ENCODE peak calls at places on chromosomes 12 and 14, in six cellular contexts. D, A, M, L, V and B are unnamed samples.
A peak's percentile ranks its signal among the peaks of the same experiment; 100 is the strongest.

GRCh38 chr14:62546862-62547474 is 498.3 kb downstream of the KCNH5 start:
- DNase-seq in V (no peak), M (no peak), L (peak; percentile 45), D (no peak), A (no peak), B (no peak)

GRCh38 chr14:104558231-104559042 is 21.1 kb upstream of the C14orf180 start:
- DNase-seq in V (no peak), L (no peak), M (no peak), A (no peak), D (no peak), B (no peak)

GRCh38 chr14:90576981-90577660 is 180.3 kb downstream of the CALM1 start:
- DNase-seq in A (no peak), L (no peak), D (peak; percentile 76), V (no peak), M (no peak), B (no peak)

GRCh38 chr12:88235183-88235833 is 93.2 kb downstream of the TMTC3 start:
- DNase-seq in D (no peak), L (no peak), M (no peak), A (no peak), V (peak; percentile 31), B (no peak)

GRCh38 chr14:24181251-24182077 is 7.2 kb downstream of the IPO4 start:
- DNase-seq in M (no peak), L (no peak), D (no peak), A (no peak), V (no peak), B (no peak)

GRCh38 chr12:122871851-122872785 is 23.8 kb downstream of the VPS37B start:
- DNase-seq in D (no peak), A (no peak), M (no peak), V (peak; percentile 52), L (peak; percentile 94), B (peak; percentile 39)

GRCh38 chr14:54805521-54806322 is 96.9 kb downstream of the GCH1 start:
- DNase-seq in L (peak; percentile 94), M (peak; percentile 62), A (peak; percentile 62), V (peak; percentile 27), D (peak; percentile 71), B (peak; percentile 61)

GRCh38 chr12:122795807-122796206 is 21.4 kb downstream of the CCDC62 start:
- DNase-seq in A (no peak), D (no peak), V (no peak), M (no peak), L (no peak), B (no peak)

GRCh38 chr12:91954326-91954725 is 191.3 kb downstream of the BTG1 start:
- DNase-seq in L (no peak), M (no peak), D (no peak), A (no peak), V (no peak), B (no peak)

GRCh38 chr12:5654019-5654418 is 222.1 kb downstream of the NTF3 start:
- DNase-seq in A (no peak), M (no peak), D (no peak), V (no peak), L (no peak), B (no peak)

GRCh38 chr12:5650804-5651461 is 219.0 kb downstream of the NTF3 start:
- DNase-seq in V (no peak), A (no peak), L (no peak), M (no peak), D (no peak), B (no peak)

GRCh38 chr12:5648692-5649338 is 216.9 kb downstream of the NTF3 start:
- DNase-seq in D (peak; percentile 7), M (peak; percentile 27), L (peak; percentile 52), V (no peak), A (no peak), B (no peak)
- TF ChIP-seq TAF1 in D (no peak), M (no peak), L (no peak), V (no peak), A (no peak), B (no peak)

GRCh38 chr12:47964102-47964723 is 817 bp downstream of the TMEM106C start:
- DNase-seq in L (no peak), D (no peak), A (no peak), V (no peak), M (no peak), B (no peak)

GRCh38 chr12:47962198-47962597 is 1.2 kb upstream of the TMEM106C start:
- DNase-seq in A (no peak), L (no peak), D (no peak), M (no peak), V (no peak), B (no peak)

GRCh38 chr12:47965581-47965980 is 2.2 kb downstream of the TMEM106C start:
- DNase-seq in D (no peak), L (no peak), M (no peak), A (no peak), V (no peak), B (no peak)

GRCh38 chr12:47967461-47968430 is 4.3 kb downstream of the TMEM106C start:
- DNase-seq in V (no peak), M (no peak), L (no peak), A (no peak), D (no peak), B (no peak)

DNA sequence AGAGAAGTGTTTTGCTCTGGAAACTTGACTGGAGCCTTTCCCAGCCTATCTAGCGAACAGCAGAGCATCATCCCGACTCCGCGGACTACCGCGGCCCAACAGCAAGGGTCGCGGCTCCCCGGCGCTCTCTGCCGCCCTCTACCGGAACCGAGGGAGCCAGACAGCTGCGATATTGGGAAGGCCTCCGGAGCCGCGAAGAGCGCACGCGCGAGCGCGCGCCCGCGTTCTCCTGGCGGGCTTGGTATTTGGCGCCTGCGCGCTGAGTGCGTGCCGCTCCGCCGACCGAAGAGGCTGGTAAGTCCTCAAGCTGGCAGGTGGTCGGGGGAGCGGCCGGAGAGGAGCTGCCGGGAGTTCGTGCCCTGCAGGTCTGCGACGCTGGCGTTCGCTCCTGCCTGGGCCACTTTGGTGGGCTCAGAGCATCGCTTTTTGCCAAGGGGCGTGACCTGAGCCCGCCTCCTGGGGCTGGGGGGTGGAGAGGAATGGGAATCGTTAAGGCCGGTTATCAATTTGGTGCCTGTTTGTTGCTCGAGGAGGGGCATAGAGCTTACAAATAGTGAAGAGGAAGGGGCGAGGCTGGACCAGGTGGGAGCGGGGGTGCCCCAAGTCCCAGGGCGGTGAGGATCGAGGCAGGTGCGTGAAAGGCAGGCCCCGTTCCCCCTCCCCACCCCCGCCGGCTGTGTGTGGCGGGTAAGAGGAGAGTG is at the start of gene TMEM106C:
- DNase-seq in M (peak; percentile 82), A (peak; percentile 98), L (peak; percentile 97), V (peak; percentile 75), D (peak; percentile 98), B (peak; percentile 98)
- TF ChIP-seq POLR2A in M (peak; percentile 38), A (peak; percentile 27), L (no peak), V (peak; percentile 82), D (no peak), B (peak; percentile 67)

GRCh38 chr12:98373019-98373554 is 142.3 kb upstream of the TMPO start:
- DNase-seq in A (no peak), V (no peak), M (peak; percentile 30), D (peak; percentile 33), L (no peak), B (no peak)
- TF ChIP-seq TAF1 in A (no peak), V (no peak), M (no peak), D (no peak), L (no peak), B (no peak)

DNA sequence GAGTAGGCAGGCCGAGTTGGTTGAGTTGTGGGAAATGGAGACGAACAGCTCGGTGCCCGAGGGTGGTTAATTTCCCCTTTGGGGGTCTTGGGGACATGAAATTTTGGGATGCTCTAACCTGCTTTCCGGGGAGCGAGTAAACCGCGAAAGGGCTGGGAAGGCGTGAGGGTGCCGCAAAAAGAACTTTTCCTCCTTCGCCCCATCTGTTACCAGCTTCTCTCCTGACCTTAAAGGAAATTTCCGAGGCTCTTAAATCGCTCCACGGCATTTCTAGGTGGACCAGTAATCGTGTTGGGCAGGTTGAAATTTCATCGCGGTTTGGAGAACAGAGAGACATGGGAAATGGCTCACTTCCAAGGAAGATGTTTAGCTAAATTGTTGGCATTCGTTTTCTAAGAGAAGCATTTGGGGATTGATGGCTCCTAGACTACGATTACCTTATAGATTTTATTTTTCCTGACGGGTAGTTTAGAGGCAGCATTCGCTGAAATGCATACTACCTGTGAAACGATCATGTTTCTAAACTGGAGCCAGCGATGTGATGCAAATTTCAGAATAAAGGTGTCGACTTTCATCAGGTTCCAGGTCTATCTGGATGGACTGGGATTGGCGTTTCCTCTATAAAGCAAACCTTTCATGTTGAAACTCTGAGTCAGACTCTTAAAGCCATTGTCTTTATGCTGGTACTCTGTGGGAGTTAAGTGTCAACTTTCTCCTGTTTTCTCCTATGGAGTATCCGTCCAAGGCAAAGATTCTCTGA is 414.5 kb downstream of the PCNX1 start:
- DNase-seq in V (no peak), D (no peak), L (no peak), A (no peak), M (peak; percentile 72), B (no peak)
- TF ChIP-seq POLR2A in V (no peak), D (no peak), L (peak; percentile 16), A (no peak), M (peak; percentile 27), B (peak; percentile 1)

DNA sequence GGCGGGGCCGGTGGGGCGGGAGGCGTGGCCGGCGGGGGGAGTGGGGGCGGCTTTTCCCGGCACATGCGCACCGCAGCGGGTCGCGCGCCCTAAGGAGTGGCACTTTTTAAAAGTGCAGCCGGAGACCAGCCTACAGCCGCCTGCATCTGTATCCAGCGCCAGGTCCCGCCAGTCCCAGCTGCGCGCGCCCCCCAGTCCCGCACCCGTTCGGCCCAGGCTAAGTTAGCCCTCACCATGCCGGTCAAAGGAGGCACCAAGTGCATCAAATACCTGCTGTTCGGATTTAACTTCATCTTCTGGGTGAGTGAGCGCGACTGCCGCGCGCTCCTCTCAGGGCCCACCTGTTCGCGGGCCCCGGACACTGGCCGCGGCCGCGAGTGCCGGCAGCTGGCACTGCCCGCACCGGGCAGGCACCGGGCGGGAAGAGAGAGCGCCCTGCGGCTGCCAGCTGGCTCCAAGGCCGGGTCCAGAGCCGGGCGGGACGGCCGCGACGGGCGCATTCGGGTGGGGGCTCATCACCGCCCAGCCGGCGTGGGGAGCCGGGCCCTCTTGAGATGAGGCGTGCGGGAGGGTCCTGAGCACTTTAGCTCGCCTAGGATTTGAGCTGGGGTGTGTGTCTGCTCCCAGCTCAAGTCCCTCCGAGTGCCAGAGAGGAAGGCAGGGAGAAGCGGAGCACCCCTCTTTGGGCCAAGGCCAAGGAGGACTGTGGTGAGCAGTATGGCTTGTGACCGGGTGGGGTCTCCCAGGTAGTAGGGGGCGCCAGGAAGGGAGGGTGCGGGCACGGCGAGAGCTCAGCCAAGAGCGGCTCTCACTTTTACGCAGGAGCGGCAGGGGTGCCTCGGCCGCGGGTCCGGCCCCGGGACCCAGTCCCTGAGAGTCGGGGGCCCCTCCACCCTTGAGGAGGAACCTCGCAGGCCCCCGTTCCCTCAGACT is at the start of gene CD9:
- DNase-seq in M (no peak), L (peak; percentile 72), D (peak; percentile 87), A (no peak), V (no peak), B (peak; percentile 36)
- TF ChIP-seq TAF1 in M (no peak), L (peak; percentile 51), D (no peak), A (no peak), V (no peak), B (no peak)

GRCh38 chr14:99413972-99414371 is 66.7 kb downstream of the SETD3 start:
- DNase-seq in A (no peak), M (no peak), V (no peak), D (no peak), L (no peak), B (no peak)
- TF ChIP-seq POLR2A in A (no peak), M (no peak), V (no peak), D (no peak), L (no peak), B (no peak)

GRCh38 chr14:70084226-70084625 is 104.5 kb downstream of the SLC8A3 start:
- DNase-seq in A (no peak), L (no peak), V (no peak), M (no peak), D (no peak), B (no peak)

GRCh38 chr14:70087380-70087697 is 101.4 kb downstream of the SLC8A3 start:
- DNase-seq in D (no peak), L (no peak), A (no peak), M (no peak), V (no peak), B (no peak)

GRCh38 chr14:70086685-70087379 is 101.9 kb downstream of the SLC8A3 start:
- DNase-seq in D (peak; percentile 6), V (no peak), L (no peak), M (peak; percentile 14), A (no peak), B (no peak)
- TF ChIP-seq TAF1 in D (no peak), V (no peak), L (no peak), M (no peak), A (no peak), B (no peak)